ENCODE peak calls at places on chromosomes 7 and 10, in eight cellular contexts. One of them, this sample, is unnamed.

GRCh38 chr10:116960066-116960465 is 44.9 kb downstream of the SHTN1 start:
- DNase-seq in spleen: no peak
- DNase-seq in mesenchymal stem cell: no peak
- DNase-seq in left cardiac atrium: no peak
- DNase-seq in astrocyte of the hippocampus: peak; percentile 46
- DNase-seq in psoas muscle: no peak
- DNase-seq in CD4-positive, alpha-beta memory T cell: no peak
- DNase-seq in T-helper 22 cell: no peak
- DNase-seq in this sample: no peak

GRCh38 chr7:73970801-73971229 is 57.2 kb upstream of the ELN start:
- DNase-seq in CD4-positive, alpha-beta memory T cell: no peak
- DNase-seq in T-helper 22 cell: no peak
- DNase-seq in astrocyte of the hippocampus: no peak
- DNase-seq in left cardiac atrium: no peak
- DNase-seq in spleen: peak; percentile 67
- DNase-seq in psoas muscle: peak; percentile 44
- DNase-seq in mesenchymal stem cell: no peak
- DNase-seq in this sample: no peak

GRCh38 chr7:158141221-158141582 is 446.4 kb downstream of the PTPRN2 start:
- DNase-seq in psoas muscle: no peak
- DNase-seq in astrocyte of the hippocampus: no peak
- DNase-seq in CD4-positive, alpha-beta memory T cell: no peak
- DNase-seq in T-helper 22 cell: no peak
- DNase-seq in mesenchymal stem cell: no peak
- DNase-seq in left cardiac atrium: no peak
- DNase-seq in spleen: no peak
- DNase-seq in this sample: no peak

GRCh38 chr10:77351386-77351785 is 286.2 kb downstream of the KCNMA1 start:
- DNase-seq in left cardiac atrium: no peak
- DNase-seq in astrocyte of the hippocampus: peak; percentile 54
- DNase-seq in mesenchymal stem cell: peak; percentile 77
- DNase-seq in CD4-positive, alpha-beta memory T cell: no peak
- DNase-seq in spleen: no peak
- DNase-seq in psoas muscle: no peak
- DNase-seq in T-helper 22 cell: no peak
- DNase-seq in this sample: no peak

GRCh38 chr10:131930586-131931330 is 29.9 kb downstream of the PPP2R2D start:
- DNase-seq in spleen: peak; percentile 45
- DNase-seq in T-helper 22 cell: no peak
- DNase-seq in mesenchymal stem cell: no peak
- DNase-seq in left cardiac atrium: no peak
- DNase-seq in astrocyte of the hippocampus: no peak
- DNase-seq in psoas muscle: no peak
- DNase-seq in CD4-positive, alpha-beta memory T cell: no peak
- DNase-seq in this sample: no peak

GRCh38 chr7:14836571-14837189 is 65.9 kb downstream of the DGKB start:
- DNase-seq in astrocyte of the hippocampus: peak; percentile 77
- DNase-seq in spleen: no peak
- DNase-seq in left cardiac atrium: peak; percentile 50
- DNase-seq in T-helper 22 cell: no peak
- DNase-seq in mesenchymal stem cell: peak; percentile 60
- DNase-seq in psoas muscle: peak; percentile 77
- DNase-seq in CD4-positive, alpha-beta memory T cell: no peak
- DNase-seq in this sample: no peak

GRCh38 chr10:118850418-118851061 is 95.8 kb upstream of the CACUL1 start:
- DNase-seq in psoas muscle: peak; percentile 80
- DNase-seq in spleen: peak; percentile 89
- DNase-seq in mesenchymal stem cell: peak; percentile 38
- DNase-seq in T-helper 22 cell: peak; percentile 8
- DNase-seq in CD4-positive, alpha-beta memory T cell: peak; percentile 41
- DNase-seq in left cardiac atrium: peak; percentile 68
- DNase-seq in astrocyte of the hippocampus: peak; percentile 61
- DNase-seq in this sample: peak; percentile 88

GRCh38 chr7:81206217-81206616 is 287.4 kb upstream of the SEMA3C start:
- DNase-seq in mesenchymal stem cell: no peak
- DNase-seq in psoas muscle: no peak
- DNase-seq in spleen: no peak
- DNase-seq in astrocyte of the hippocampus: no peak
- DNase-seq in left cardiac atrium: no peak
- DNase-seq in CD4-positive, alpha-beta memory T cell: no peak
- DNase-seq in T-helper 22 cell: no peak
- DNase-seq in this sample: no peak

GRCh38 chr7:142817506-142817905 is 37.4 kb upstream of the EPHB6 start:
- DNase-seq in spleen: no peak
- DNase-seq in CD4-positive, alpha-beta memory T cell: no peak
- DNase-seq in T-helper 22 cell: no peak
- DNase-seq in left cardiac atrium: no peak
- DNase-seq in psoas muscle: no peak
- DNase-seq in mesenchymal stem cell: no peak
- DNase-seq in astrocyte of the hippocampus: no peak
- DNase-seq in this sample: no peak

GRCh38 chr7:159099217-159099655 is 45.4 kb downstream of the VIPR2 start:
- DNase-seq in T-helper 22 cell: no peak
- DNase-seq in psoas muscle: peak; percentile 57
- DNase-seq in mesenchymal stem cell: no peak
- DNase-seq in spleen: no peak
- DNase-seq in astrocyte of the hippocampus: no peak
- DNase-seq in CD4-positive, alpha-beta memory T cell: no peak
- DNase-seq in left cardiac atrium: no peak
- DNase-seq in this sample: no peak

GRCh38 chr7:51111256-51111655 is 205.4 kb downstream of the COBL start:
- DNase-seq in psoas muscle: no peak
- DNase-seq in astrocyte of the hippocampus: no peak
- DNase-seq in T-helper 22 cell: no peak
- DNase-seq in spleen: no peak
- DNase-seq in left cardiac atrium: no peak
- DNase-seq in mesenchymal stem cell: no peak
- DNase-seq in CD4-positive, alpha-beta memory T cell: no peak
- DNase-seq in this sample: no peak

GRCh38 chr10:34918060-34918840 is 103.2 kb upstream of the PARD3 start:
- DNase-seq in mesenchymal stem cell: no peak
- DNase-seq in T-helper 22 cell: no peak
- DNase-seq in astrocyte of the hippocampus: no peak
- DNase-seq in spleen: peak; percentile 3
- DNase-seq in CD4-positive, alpha-beta memory T cell: no peak
- DNase-seq in psoas muscle: no peak
- DNase-seq in left cardiac atrium: no peak
- DNase-seq in this sample: no peak

GRCh38 chr7:80729586-80730320 is 91.3 kb downstream of the CD36 start:
- DNase-seq in left cardiac atrium: no peak
- DNase-seq in CD4-positive, alpha-beta memory T cell: no peak
- DNase-seq in spleen: no peak
- DNase-seq in psoas muscle: no peak
- DNase-seq in T-helper 22 cell: no peak
- DNase-seq in mesenchymal stem cell: peak; percentile 30
- DNase-seq in astrocyte of the hippocampus: peak; percentile 32
- DNase-seq in this sample: no peak

GRCh38 chr10:112754001-112754411 is 196.0 kb upstream of the TCF7L2 start:
- DNase-seq in left cardiac atrium: no peak
- DNase-seq in CD4-positive, alpha-beta memory T cell: no peak
- DNase-seq in mesenchymal stem cell: no peak
- DNase-seq in spleen: no peak
- DNase-seq in psoas muscle: no peak
- DNase-seq in T-helper 22 cell: no peak
- DNase-seq in astrocyte of the hippocampus: no peak
- DNase-seq in this sample: no peak

GRCh38 chr10:13904053-13904452 is 317.3 kb downstream of the PRPF18 start:
- DNase-seq in spleen: no peak
- DNase-seq in left cardiac atrium: peak; percentile 29
- DNase-seq in psoas muscle: no peak
- DNase-seq in T-helper 22 cell: no peak
- DNase-seq in mesenchymal stem cell: no peak
- DNase-seq in CD4-positive, alpha-beta memory T cell: no peak
- DNase-seq in astrocyte of the hippocampus: no peak
- DNase-seq in this sample: no peak

GRCh38 chr7:148589640-148590039 is 926 bp upstream of the C7orf33 start:
- DNase-seq in left cardiac atrium: no peak
- DNase-seq in astrocyte of the hippocampus: no peak
- DNase-seq in psoas muscle: no peak
- DNase-seq in T-helper 22 cell: no peak
- DNase-seq in spleen: no peak
- DNase-seq in CD4-positive, alpha-beta memory T cell: no peak
- DNase-seq in mesenchymal stem cell: no peak
- DNase-seq in this sample: no peak

GRCh38 chr7:129958643-129959479 is 6.1 kb upstream of the UBE2H start:
- DNase-seq in psoas muscle: peak; percentile 85
- DNase-seq in mesenchymal stem cell: peak; percentile 94
- DNase-seq in spleen: no peak
- DNase-seq in T-helper 22 cell: no peak
- DNase-seq in astrocyte of the hippocampus: peak; percentile 71
- DNase-seq in left cardiac atrium: peak; percentile 75
- DNase-seq in CD4-positive, alpha-beta memory T cell: no peak
- DNase-seq in this sample: no peak

GRCh38 chr10:13890617-13891541 is 304.1 kb downstream of the PRPF18 start:
- DNase-seq in astrocyte of the hippocampus: peak; percentile 67
- DNase-seq in T-helper 22 cell: no peak
- DNase-seq in left cardiac atrium: peak; percentile 35
- DNase-seq in spleen: no peak
- DNase-seq in mesenchymal stem cell: peak; percentile 80
- DNase-seq in CD4-positive, alpha-beta memory T cell: no peak
- DNase-seq in psoas muscle: peak; percentile 62
- DNase-seq in this sample: no peak

GRCh38 chr10:4429538-4429937 is 396.5 kb upstream of the AKR1E2 start:
- DNase-seq in CD4-positive, alpha-beta memory T cell: no peak
- DNase-seq in spleen: no peak
- DNase-seq in T-helper 22 cell: no peak
- DNase-seq in mesenchymal stem cell: no peak
- DNase-seq in psoas muscle: peak; percentile 50
- DNase-seq in astrocyte of the hippocampus: no peak
- DNase-seq in left cardiac atrium: no peak
- DNase-seq in this sample: no peak

GRCh38 chr7:1473864-1474512 is 14.7 kb upstream of the MICALL2 start:
- DNase-seq in left cardiac atrium: peak; percentile 88
- DNase-seq in mesenchymal stem cell: peak; percentile 77
- DNase-seq in psoas muscle: peak; percentile 94
- DNase-seq in T-helper 22 cell: peak; percentile 70
- DNase-seq in spleen: peak; percentile 96
- DNase-seq in astrocyte of the hippocampus: peak; percentile 94
- DNase-seq in CD4-positive, alpha-beta memory T cell: peak; percentile 87
- DNase-seq in this sample: peak; percentile 95

GRCh38 chr10:133465950-133466474 is 12.3 kb downstream of the SCART1 start:
- DNase-seq in left cardiac atrium: no peak
- DNase-seq in psoas muscle: no peak
- DNase-seq in spleen: no peak
- DNase-seq in CD4-positive, alpha-beta memory T cell: no peak
- DNase-seq in T-helper 22 cell: no peak
- DNase-seq in astrocyte of the hippocampus: no peak
- DNase-seq in mesenchymal stem cell: no peak
- DNase-seq in this sample: no peak

GRCh38 chr7:35379481-35379880 is 125.6 kb upstream of the TBX20 start:
- DNase-seq in spleen: no peak
- DNase-seq in CD4-positive, alpha-beta memory T cell: no peak
- DNase-seq in astrocyte of the hippocampus: no peak
- DNase-seq in T-helper 22 cell: no peak
- DNase-seq in mesenchymal stem cell: no peak
- DNase-seq in psoas muscle: no peak
- DNase-seq in left cardiac atrium: peak; percentile 29
- DNase-seq in this sample: no peak

GRCh38 chr10:92689663-92690210 is at the start of gene HHEX:
- DNase-seq in psoas muscle: peak; percentile 67
- DNase-seq in astrocyte of the hippocampus: peak; percentile 85
- DNase-seq in CD4-positive, alpha-beta memory T cell: peak; percentile 29
- DNase-seq in spleen: peak; percentile 98
- DNase-seq in T-helper 22 cell: peak; percentile 18
- DNase-seq in left cardiac atrium: peak; percentile 67
- DNase-seq in mesenchymal stem cell: peak; percentile 78
- DNase-seq in this sample: peak; percentile 86

GRCh38 chr7:94301024-94301588 is 93.6 kb upstream of the COL1A2 start:
- DNase-seq in spleen: no peak
- DNase-seq in mesenchymal stem cell: peak; percentile 98
- DNase-seq in T-helper 22 cell: no peak
- DNase-seq in astrocyte of the hippocampus: peak; percentile 96
- DNase-seq in CD4-positive, alpha-beta memory T cell: no peak
- DNase-seq in left cardiac atrium: peak; percentile 74
- DNase-seq in psoas muscle: peak; percentile 82
- DNase-seq in this sample: no peak

GRCh38 chr7:100694196-100694745 is at the start of gene GIGYF1:
- DNase-seq in T-helper 22 cell: peak; percentile 61
- DNase-seq in astrocyte of the hippocampus: peak; percentile 86
- DNase-seq in CD4-positive, alpha-beta memory T cell: peak; percentile 63
- DNase-seq in psoas muscle: peak; percentile 87
- DNase-seq in left cardiac atrium: peak; percentile 88
- DNase-seq in spleen: peak; percentile 94
- DNase-seq in mesenchymal stem cell: peak; percentile 71
- DNase-seq in this sample: peak; percentile 85

GRCh38 chr7:117834983-117835664 is 38.1 kb downstream of the CTTNBP2 start:
- DNase-seq in mesenchymal stem cell: no peak
- DNase-seq in T-helper 22 cell: no peak
- DNase-seq in spleen: no peak
- DNase-seq in left cardiac atrium: no peak
- DNase-seq in CD4-positive, alpha-beta memory T cell: no peak
- DNase-seq in psoas muscle: no peak
- DNase-seq in astrocyte of the hippocampus: no peak
- DNase-seq in this sample: no peak

GRCh38 chr7:41053830-41054229 is 649.1 kb downstream of the INHBA start:
- DNase-seq in CD4-positive, alpha-beta memory T cell: no peak
- DNase-seq in mesenchymal stem cell: peak; percentile 33
- DNase-seq in spleen: no peak
- DNase-seq in psoas muscle: no peak
- DNase-seq in left cardiac atrium: no peak
- DNase-seq in astrocyte of the hippocampus: no peak
- DNase-seq in T-helper 22 cell: no peak
- DNase-seq in this sample: no peak

GRCh38 chr10:5910323-5911100 is 20.5 kb downstream of the FBH1 start:
- DNase-seq in left cardiac atrium: no peak
- DNase-seq in mesenchymal stem cell: no peak
- DNase-seq in spleen: no peak
- DNase-seq in psoas muscle: no peak
- DNase-seq in CD4-positive, alpha-beta memory T cell: no peak
- DNase-seq in astrocyte of the hippocampus: no peak
- DNase-seq in T-helper 22 cell: no peak
- DNase-seq in this sample: no peak

GRCh38 chr10:113709221-113709838 is 29.6 kb downstream of the CASP7 start:
- DNase-seq in astrocyte of the hippocampus: peak; percentile 80
- DNase-seq in T-helper 22 cell: no peak
- DNase-seq in spleen: no peak
- DNase-seq in psoas muscle: no peak
- DNase-seq in left cardiac atrium: no peak
- DNase-seq in mesenchymal stem cell: peak; percentile 92
- DNase-seq in CD4-positive, alpha-beta memory T cell: no peak
- DNase-seq in this sample: no peak

GRCh38 chr7:71208881-71209280 is 76.9 kb downstream of the GALNT17 start:
- DNase-seq in astrocyte of the hippocampus: no peak
- DNase-seq in spleen: no peak
- DNase-seq in mesenchymal stem cell: no peak
- DNase-seq in left cardiac atrium: no peak
- DNase-seq in CD4-positive, alpha-beta memory T cell: no peak
- DNase-seq in psoas muscle: no peak
- DNase-seq in T-helper 22 cell: no peak
- DNase-seq in this sample: no peak

GRCh38 chr7:27123021-27123476 is 7.5 kb downstream of the HOXA4 start:
- DNase-seq in mesenchymal stem cell: peak; percentile 10
- DNase-seq in left cardiac atrium: no peak
- DNase-seq in CD4-positive, alpha-beta memory T cell: no peak
- DNase-seq in spleen: no peak
- DNase-seq in T-helper 22 cell: no peak
- DNase-seq in astrocyte of the hippocampus: no peak
- DNase-seq in psoas muscle: no peak
- DNase-seq in this sample: no peak

GRCh38 chr10:80713398-80713928 is 175.8 kb downstream of the SH2D4B start:
- DNase-seq in mesenchymal stem cell: no peak
- DNase-seq in left cardiac atrium: no peak
- DNase-seq in T-helper 22 cell: no peak
- DNase-seq in astrocyte of the hippocampus: no peak
- DNase-seq in psoas muscle: no peak
- DNase-seq in CD4-positive, alpha-beta memory T cell: no peak
- DNase-seq in spleen: no peak
- DNase-seq in this sample: no peak

GRCh38 chr10:122301055-122301810 is 30.1 kb downstream of the BTBD16 start:
- DNase-seq in left cardiac atrium: no peak
- DNase-seq in spleen: no peak
- DNase-seq in CD4-positive, alpha-beta memory T cell: no peak
- DNase-seq in mesenchymal stem cell: peak; percentile 90
- DNase-seq in psoas muscle: no peak
- DNase-seq in T-helper 22 cell: no peak
- DNase-seq in astrocyte of the hippocampus: peak; percentile 77
- DNase-seq in this sample: no peak

GRCh38 chr7:767580-767940 is 40.5 kb upstream of the PRKAR1B start:
- DNase-seq in psoas muscle: no peak
- DNase-seq in CD4-positive, alpha-beta memory T cell: no peak
- DNase-seq in left cardiac atrium: no peak
- DNase-seq in mesenchymal stem cell: no peak
- DNase-seq in spleen: no peak
- DNase-seq in astrocyte of the hippocampus: no peak
- DNase-seq in T-helper 22 cell: no peak
- DNase-seq in this sample: no peak

This sample was measured in Karpas-422.